ENCODE peak calls at places on chromosomes 3 and 15, in eight cellular contexts. C is heart left ventricle, O is IMR-90, X is neural progenitor cell, Z is OCI-LY7, I is H9, R is heart right ventricle, V is Peyer's patch. T is an unnamed sample.

GRCh38 chr3:113167929-113168771 is 43.2 kb upstream of the BOC start:
- DNase-seq in V (no peak), R (no peak), X (no peak), I (no peak), C (no peak), Z (no peak), O (no peak), T (no peak)

GRCh38 chr3:16174976-16175901 is 759 bp downstream of the GALNT15 start:
- DNase-seq in O (no peak), Z (no peak), R (no peak), X (no peak), I (peak; percentile 26), C (no peak), V (no peak), T (no peak)

GRCh38 chr15:65870889-65871533 is 1.7 kb downstream of the RAB11A start:
- DNase-seq in Z (peak; percentile 48), V (no peak), C (no peak), O (peak; percentile 77), X (no peak), R (no peak), I (no peak), T (peak; percentile 73)

GRCh38 chr3:77150028-77150427 is 110.1 kb downstream of the ROBO2 start:
- DNase-seq in X (no peak), O (no peak), R (no peak), Z (no peak), I (no peak), C (no peak), V (no peak), T (no peak)

GRCh38 chr3:4835616-4836043 is 143.6 kb upstream of the BHLHE40 start:
- DNase-seq in V (no peak), R (no peak), C (no peak), O (no peak), X (no peak), I (no peak), Z (no peak), T (no peak)

GRCh38 chr15:70593795-70594194 is 169.6 kb downstream of the UACA start:
- DNase-seq in V (no peak), C (no peak), O (no peak), I (no peak), Z (no peak), X (no peak), R (no peak), T (no peak)

GRCh38 chr15:64582202-64582601 is 121.8 kb downstream of the ZNF609 start:
- DNase-seq in R (no peak), Z (no peak), X (no peak), C (no peak), O (peak; percentile 42), I (no peak), V (no peak), T (no peak)

GRCh38 chr3:87358066-87358465 is 81.7 kb upstream of the POU1F1 start:
- DNase-seq in Z (no peak), C (no peak), R (no peak), V (no peak), I (no peak), X (no peak), O (no peak), T (no peak)

GRCh38 chr15:80489030-80489594 is 84.9 kb downstream of the ARNT2 start:
- DNase-seq in R (no peak), Z (no peak), O (peak; percentile 93), C (no peak), V (no peak), I (no peak), X (no peak), T (peak; percentile 42)

GRCh38 chr3:23735575-23736326 is 70.0 kb upstream of the UBE2E1 start:
- DNase-seq in I (no peak), Z (no peak), C (peak; percentile 57), X (peak; percentile 26), O (no peak), V (no peak), R (peak; percentile 58), T (no peak)

GRCh38 chr15:63093486-63094205 is 28.0 kb upstream of the LACTB start:
- DNase-seq in I (peak; percentile 91), C (peak; percentile 83), Z (peak; percentile 74), O (peak; percentile 80), V (peak; percentile 70), R (peak; percentile 86), X (peak; percentile 87), T (peak; percentile 70)

GRCh38 chr15:78040653-78041244 is 36.8 kb downstream of the TBC1D2B start:
- DNase-seq in Z (no peak), V (no peak), X (no peak), O (no peak), C (no peak), I (no peak), R (no peak), T (no peak)

GRCh38 chr3:158105124-158105709 is 1.0 kb downstream of the SHOX2 start:
- DNase-seq in I (peak; percentile 40), X (peak; percentile 61), V (peak; percentile 14), C (no peak), O (no peak), R (peak; percentile 12), Z (no peak), T (no peak)

GRCh38 chr3:85304360-85304964 is 345.7 kb downstream of the CADM2 start:
- DNase-seq in O (no peak), V (no peak), I (no peak), C (no peak), Z (no peak), X (no peak), R (no peak), T (peak; percentile 2)

GRCh38 chr3:56379723-56380287 is 88.5 kb downstream of the ERC2 start:
- DNase-seq in X (no peak), Z (no peak), O (no peak), I (no peak), C (no peak), V (no peak), R (no peak), T (no peak)

GRCh38 chr15:93520206-93520605 is 431.2 kb upstream of the RGMA start:
- DNase-seq in I (peak; percentile 56), R (no peak), X (peak; percentile 52), O (no peak), C (no peak), Z (no peak), V (no peak), T (no peak)

GRCh38 chr15:55389276-55389631 is 18.9 kb downstream of the CCPG1 start:
- DNase-seq in O (peak; percentile 35), Z (no peak), R (no peak), I (no peak), V (no peak), C (no peak), X (no peak), T (peak; percentile 48)

GRCh38 chr3:26558257-26558656 is 64.3 kb upstream of the LRRC3B start:
- DNase-seq in R (no peak), X (no peak), I (no peak), O (no peak), V (no peak), Z (no peak), C (no peak), T (no peak)

GRCh38 chr3:122021811-122022401 is at the start of gene ILDR1:
- DNase-seq in V (peak; percentile 67), Z (peak; percentile 78), I (peak; percentile 71), O (no peak), X (peak; percentile 48), R (no peak), C (no peak), T (peak; percentile 63)

GRCh38 chr3:15861163-15861562 is 63.4 kb upstream of the ANKRD28 start:
- DNase-seq in X (no peak), V (no peak), C (no peak), I (no peak), O (no peak), R (no peak), Z (no peak), T (no peak)

GRCh38 chr15:49831206-49831965 is 210.5 kb downstream of the DTWD1 start:
- DNase-seq in I (no peak), V (no peak), X (no peak), Z (no peak), C (peak; percentile 72), R (peak; percentile 44), O (peak; percentile 95), T (peak; percentile 13)
- H3K27ac ChIP-seq in I (no peak overlapping the region), V (no peak overlapping the region), X (no peak overlapping the region), Z (no peak overlapping the region), C (no peak overlapping the region), R (no peak overlapping the region), O (peak overlapping the region; percentile 61), T (no peak overlapping the region)

GRCh38 chr3:52154135-52155094 is at the start of gene POC1A:
- DNase-seq in C (peak; percentile 99), R (peak; percentile 97), O (peak; percentile 98), V (peak; percentile 93), Z (peak; percentile 94), I (peak; percentile 96), X (peak; percentile 97), T (peak; percentile 95)
- TF ChIP-seq CTCF in C (no peak), R (no peak), O (no peak), V (peak; percentile 41), Z (no peak), I (no peak), X (peak; percentile 6), T (no peak)

GRCh38 chr3:9233101-9233500 is 16.3 kb downstream of the SRGAP3 start:
- DNase-seq in Z (no peak), X (no peak), I (no peak), C (no peak), O (no peak), R (no peak), V (no peak), T (no peak)

GRCh38 chr3:9231006-9231405 is 18.4 kb downstream of the SRGAP3 start:
- DNase-seq in O (no peak), X (peak; percentile 51), C (no peak), I (no peak), Z (no peak), V (no peak), R (no peak), T (no peak)

GRCh38 chr3:9230596-9230995 is 18.9 kb downstream of the SRGAP3 start:
- DNase-seq in I (no peak), Z (no peak), X (no peak), O (no peak), V (no peak), C (no peak), R (no peak), T (no peak)

GRCh38 chr3:9229886-9230285 is 19.6 kb downstream of the SRGAP3 start:
- DNase-seq in I (no peak), V (no peak), C (no peak), R (no peak), Z (no peak), O (no peak), X (no peak), T (no peak)

GRCh38 chr3:9231488-9231887 is 18.0 kb downstream of the SRGAP3 start:
- DNase-seq in R (no peak), X (no peak), V (no peak), C (no peak), O (no peak), Z (no peak), I (no peak), T (no peak)
- H3K27ac ChIP-seq in R (no peak overlapping the region), X (no peak overlapping the region), V (no peak overlapping the region), C (no peak overlapping the region), O (no peak overlapping the region), Z (no peak overlapping the region), I (no peak overlapping the region), T (no peak overlapping the region)

GRCh38 chr15:90191795-90192494 is 9.2 kb upstream of the SEMA4B start:
- DNase-seq in R (peak; percentile 63), Z (peak; percentile 89), V (peak; percentile 89), C (peak; percentile 84), I (no peak), O (no peak), X (no peak), T (peak; percentile 58)
- TF ChIP-seq CTCF in R (no peak), Z (no peak), V (no peak), C (no peak), I (no peak), O (no peak), X (no peak), T (no peak)